ENCODE peak calls at places on chromosomes 4 and X, in four cellular contexts. One of them, this sample, is unnamed.

GRCh38 chr4:18318682-18319410 is 297.3 kb upstream of the LCORL start:
- DNase-seq in MCF 10A: no peak
- DNase-seq in non-pigmented ciliary epithelial cell: no peak
- DNase-seq in nephron progenitor cell: no peak
- DNase-seq in this sample: no peak

GRCh38 chrX:123961268-123962005 is at the start of gene STAG2:
- DNase-seq in MCF 10A: peak
- DNase-seq in non-pigmented ciliary epithelial cell: no peak
- DNase-seq in nephron progenitor cell: peak
- DNase-seq in this sample: peak

GRCh38 chr4:93261207-93261606 is 567.3 kb upstream of the ATOH1 start:
- DNase-seq in MCF 10A: no peak
- DNase-seq in non-pigmented ciliary epithelial cell: no peak
- DNase-seq in nephron progenitor cell: no peak
- DNase-seq in this sample: no peak

GRCh38 chr4:1368421-1369090 is 21.5 kb downstream of the UVSSA start:
- DNase-seq in MCF 10A: no peak
- DNase-seq in non-pigmented ciliary epithelial cell: no peak
- DNase-seq in nephron progenitor cell: no peak
- DNase-seq in this sample: no peak

GRCh38 chr4:55358668-55359067 is 12.6 kb downstream of the SRD5A3 start:
- DNase-seq in MCF 10A: peak
- DNase-seq in non-pigmented ciliary epithelial cell: no peak
- DNase-seq in nephron progenitor cell: no peak
- DNase-seq in this sample: no peak

GRCh38 chr4:107863850-107864371 is 39.2 kb downstream of the SGMS2 start:
- DNase-seq in MCF 10A: peak
- DNase-seq in non-pigmented ciliary epithelial cell: peak
- DNase-seq in nephron progenitor cell: no peak
- DNase-seq in this sample: no peak

GRCh38 chr4:26235500-26235899 is 85.3 kb upstream of the RBPJ start:
- DNase-seq in MCF 10A: peak
- DNase-seq in non-pigmented ciliary epithelial cell: no peak
- DNase-seq in nephron progenitor cell: no peak
- DNase-seq in this sample: no peak

GRCh38 chr4:26943391-26943790 is 82.8 kb downstream of the STIM2 start:
- DNase-seq in MCF 10A: no peak
- DNase-seq in non-pigmented ciliary epithelial cell: no peak
- DNase-seq in nephron progenitor cell: no peak
- DNase-seq in this sample: no peak

GRCh38 chr4:168677879-168678278 is 181.0 kb downstream of the PALLD start:
- DNase-seq in MCF 10A: no peak
- DNase-seq in non-pigmented ciliary epithelial cell: no peak
- DNase-seq in nephron progenitor cell: no peak
- DNase-seq in this sample: no peak

GRCh38 chr4:185363251-185363650 is 32.5 kb downstream of the LRP2BP start:
- DNase-seq in MCF 10A: no peak
- DNase-seq in non-pigmented ciliary epithelial cell: no peak
- DNase-seq in nephron progenitor cell: no peak
- DNase-seq in this sample: no peak

GRCh38 chr4:86014599-86014998 is 345.3 kb downstream of the MAPK10 start:
- DNase-seq in MCF 10A: no peak
- DNase-seq in non-pigmented ciliary epithelial cell: no peak
- DNase-seq in nephron progenitor cell: no peak
- DNase-seq in this sample: no peak

GRCh38 chr4:133921280-133922195 is 280.1 kb downstream of the PABPC4L start:
- DNase-seq in MCF 10A: peak
- DNase-seq in non-pigmented ciliary epithelial cell: no peak
- DNase-seq in nephron progenitor cell: no peak
- DNase-seq in this sample: no peak

GRCh38 chr4:6655924-6656323 is 15.4 kb downstream of the MRFAP1 start:
- DNase-seq in MCF 10A: no peak
- DNase-seq in non-pigmented ciliary epithelial cell: no peak
- DNase-seq in nephron progenitor cell: no peak
- DNase-seq in this sample: no peak

GRCh38 chrX:19539665-19540064 is 24.4 kb upstream of the MAP3K15 start:
- DNase-seq in MCF 10A: no peak
- DNase-seq in non-pigmented ciliary epithelial cell: no peak
- DNase-seq in nephron progenitor cell: no peak
- DNase-seq in this sample: no peak

GRCh38 chr4:110970642-110971041 is 347.8 kb upstream of the PITX2 start:
- DNase-seq in MCF 10A: peak
- DNase-seq in non-pigmented ciliary epithelial cell: peak
- DNase-seq in nephron progenitor cell: peak
- DNase-seq in this sample: no peak

GRCh38 chrX:68432648-68433047 is 647 bp downstream of the OPHN1 start:
- DNase-seq in MCF 10A: peak
- DNase-seq in non-pigmented ciliary epithelial cell: no peak
- DNase-seq in nephron progenitor cell: no peak
- DNase-seq in this sample: no peak

GRCh38 chr4:181592221-181592745 is 650.9 kb upstream of the TENM3 start:
- DNase-seq in MCF 10A: no peak
- DNase-seq in non-pigmented ciliary epithelial cell: no peak
- DNase-seq in nephron progenitor cell: no peak
- DNase-seq in this sample: no peak

GRCh38 chr4:82721819-82722423 is 76.7 kb downstream of the SCD5 start:
- DNase-seq in MCF 10A: peak
- DNase-seq in non-pigmented ciliary epithelial cell: no peak
- DNase-seq in nephron progenitor cell: peak
- DNase-seq in this sample: no peak

GRCh38 chr4:8739820-8740665 is 131.6 kb downstream of the HMX1 start:
- DNase-seq in MCF 10A: no peak
- DNase-seq in non-pigmented ciliary epithelial cell: no peak
- DNase-seq in nephron progenitor cell: no peak
- DNase-seq in this sample: no peak

GRCh38 chr4:87839309-87839946 is 6.7 kb downstream of the MEPE start:
- DNase-seq in MCF 10A: peak
- DNase-seq in non-pigmented ciliary epithelial cell: no peak
- DNase-seq in nephron progenitor cell: peak
- DNase-seq in this sample: no peak

GRCh38 chrX:3443186-3443585 is 96.7 kb upstream of the MXRA5 start:
- DNase-seq in MCF 10A: no peak
- DNase-seq in non-pigmented ciliary epithelial cell: no peak
- DNase-seq in nephron progenitor cell: no peak
- DNase-seq in this sample: no peak

GRCh38 chr4:7980036-7980435 is 40.4 kb upstream of the AFAP1 start:
- DNase-seq in MCF 10A: no peak
- DNase-seq in non-pigmented ciliary epithelial cell: no peak
- DNase-seq in nephron progenitor cell: no peak
- DNase-seq in this sample: no peak

GRCh38 chr4:25756503-25756902 is 100.9 kb downstream of the SLC34A2 start:
- DNase-seq in MCF 10A: no peak
- DNase-seq in non-pigmented ciliary epithelial cell: no peak
- DNase-seq in nephron progenitor cell: no peak
- DNase-seq in this sample: no peak

GRCh38 chr4:118417325-118417724 is 64.5 kb upstream of the PRSS12 start:
- DNase-seq in MCF 10A: peak
- DNase-seq in non-pigmented ciliary epithelial cell: peak
- DNase-seq in nephron progenitor cell: no peak
- DNase-seq in this sample: no peak

GRCh38 chrX:74421181-74422028 is at the start of gene SLC16A2:
- DNase-seq in MCF 10A: peak
- DNase-seq in non-pigmented ciliary epithelial cell: no peak
- DNase-seq in nephron progenitor cell: peak
- DNase-seq in this sample: peak

GRCh38 chr4:147674073-147674472 is 9.9 kb downstream of the PRMT9 start:
- DNase-seq in MCF 10A: no peak
- DNase-seq in non-pigmented ciliary epithelial cell: no peak
- DNase-seq in nephron progenitor cell: no peak
- DNase-seq in this sample: no peak

GRCh38 chr4:8318509-8318908 is 49.0 kb downstream of the HTRA3 start:
- DNase-seq in MCF 10A: no peak
- DNase-seq in non-pigmented ciliary epithelial cell: no peak
- DNase-seq in nephron progenitor cell: no peak
- DNase-seq in this sample: no peak

GRCh38 chr4:151302432-151302831 is 23.0 kb downstream of the SH3D19 start:
- DNase-seq in MCF 10A: no peak
- DNase-seq in non-pigmented ciliary epithelial cell: no peak
- DNase-seq in nephron progenitor cell: no peak
- DNase-seq in this sample: no peak

GRCh38 chr4:66123195-66123594 is 452.9 kb upstream of the EPHA5 start:
- DNase-seq in MCF 10A: no peak
- DNase-seq in non-pigmented ciliary epithelial cell: no peak
- DNase-seq in nephron progenitor cell: no peak
- DNase-seq in this sample: no peak

GRCh38 chr4:183197140-183197539 is 98.1 kb downstream of the WWC2 start:
- DNase-seq in MCF 10A: no peak
- DNase-seq in non-pigmented ciliary epithelial cell: no peak
- DNase-seq in nephron progenitor cell: no peak
- DNase-seq in this sample: no peak

GRCh38 chr4:65661469-65661868 is 8.8 kb downstream of the EPHA5 start:
- DNase-seq in MCF 10A: peak
- DNase-seq in non-pigmented ciliary epithelial cell: no peak
- DNase-seq in nephron progenitor cell: no peak
- DNase-seq in this sample: no peak

This sample was measured in T-helper 9 cell.